ENCODE peak calls at places on chromosomes 3 and 15, in nine cellular contexts. One of them, this sample, is unnamed.

GRCh38 chr3:49723301-49723630 is 485 bp downstream of the GMPPB start:
- DNase-seq in fibroblast of mammary gland: peak
- DNase-seq in Caco-2: peak
- DNase-seq in OCI-LY7: peak
- DNase-seq in fibroblast of pulmonary artery: peak
- DNase-seq in natural killer cell: no peak
- DNase-seq in Calu3: peak
- DNase-seq in ovary: peak
- DNase-seq in mucosa of descending colon: peak
- DNase-seq in this sample: no peak

GRCh38 chr3:38453075-38453913 is at the start of gene ACVR2B:
- DNase-seq in fibroblast of mammary gland: peak
- DNase-seq in Caco-2: peak
- DNase-seq in OCI-LY7: peak
- DNase-seq in fibroblast of pulmonary artery: peak
- DNase-seq in natural killer cell: peak
- DNase-seq in Calu3: peak
- DNase-seq in ovary: peak
- DNase-seq in mucosa of descending colon: peak
- DNase-seq in this sample: peak

GRCh38 chr3:159850481-159850880 is 138.2 kb upstream of the IL12A start:
- DNase-seq in fibroblast of mammary gland: no peak
- DNase-seq in Caco-2: no peak
- DNase-seq in OCI-LY7: no peak
- DNase-seq in fibroblast of pulmonary artery: no peak
- DNase-seq in natural killer cell: no peak
- DNase-seq in Calu3: no peak
- DNase-seq in ovary: no peak
- DNase-seq in mucosa of descending colon: no peak
- DNase-seq in this sample: no peak

GRCh38 chr3:53493618-53493996 is 804 bp upstream of the CACNA1D start:
- DNase-seq in fibroblast of mammary gland: no peak
- DNase-seq in Caco-2: no peak
- DNase-seq in OCI-LY7: no peak
- DNase-seq in fibroblast of pulmonary artery: no peak
- DNase-seq in natural killer cell: no peak
- DNase-seq in Calu3: no peak
- DNase-seq in ovary: no peak
- DNase-seq in mucosa of descending colon: no peak
- DNase-seq in this sample: no peak

GRCh38 chr15:96746621-96747155 is 416.2 kb downstream of the NR2F2 start:
- DNase-seq in fibroblast of mammary gland: no peak
- DNase-seq in Caco-2: no peak
- DNase-seq in OCI-LY7: no peak
- DNase-seq in fibroblast of pulmonary artery: no peak
- DNase-seq in natural killer cell: no peak
- DNase-seq in Calu3: no peak
- DNase-seq in ovary: no peak
- DNase-seq in mucosa of descending colon: no peak
- DNase-seq in this sample: no peak

GRCh38 chr3:41301548-41301947 is 102.2 kb downstream of the CTNNB1 start:
- DNase-seq in fibroblast of mammary gland: peak
- DNase-seq in Caco-2: no peak
- DNase-seq in OCI-LY7: no peak
- DNase-seq in fibroblast of pulmonary artery: peak
- DNase-seq in natural killer cell: no peak
- DNase-seq in Calu3: no peak
- DNase-seq in ovary: no peak
- DNase-seq in mucosa of descending colon: no peak
- DNase-seq in this sample: no peak

GRCh38 chr15:88571153-88572029 is 24.9 kb upstream of the DET1 start:
- DNase-seq in fibroblast of mammary gland: no peak
- DNase-seq in Caco-2: peak
- DNase-seq in OCI-LY7: no peak
- DNase-seq in fibroblast of pulmonary artery: no peak
- DNase-seq in natural killer cell: no peak
- DNase-seq in Calu3: no peak
- DNase-seq in ovary: no peak
- DNase-seq in mucosa of descending colon: no peak
- DNase-seq in this sample: no peak

GRCh38 chr3:52895416-52895815 is 1.9 kb downstream of the STIMATE start:
- DNase-seq in fibroblast of mammary gland: no peak
- DNase-seq in Caco-2: no peak
- DNase-seq in OCI-LY7: no peak
- DNase-seq in fibroblast of pulmonary artery: no peak
- DNase-seq in natural killer cell: no peak
- DNase-seq in Calu3: no peak
- DNase-seq in ovary: no peak
- DNase-seq in mucosa of descending colon: no peak
- DNase-seq in this sample: no peak

GRCh38 chr3:139679218-139679617 is 1.4 kb upstream of the NMNAT3 start:
- DNase-seq in fibroblast of mammary gland: no peak
- DNase-seq in Caco-2: no peak
- DNase-seq in OCI-LY7: no peak
- DNase-seq in fibroblast of pulmonary artery: no peak
- DNase-seq in natural killer cell: no peak
- DNase-seq in Calu3: no peak
- DNase-seq in ovary: no peak
- DNase-seq in mucosa of descending colon: no peak
- DNase-seq in this sample: no peak

GRCh38 chr3:66302288-66302687 is 81.5 kb downstream of the SLC25A26 start:
- DNase-seq in fibroblast of mammary gland: peak
- DNase-seq in Caco-2: no peak
- DNase-seq in OCI-LY7: peak
- DNase-seq in fibroblast of pulmonary artery: no peak
- DNase-seq in natural killer cell: no peak
- DNase-seq in Calu3: no peak
- DNase-seq in ovary: no peak
- DNase-seq in mucosa of descending colon: no peak
- DNase-seq in this sample: no peak

GRCh38 chr3:73120710-73121109 is 59.3 kb downstream of the EBLN2 start:
- DNase-seq in fibroblast of mammary gland: no peak
- DNase-seq in Caco-2: no peak
- DNase-seq in OCI-LY7: no peak
- DNase-seq in fibroblast of pulmonary artery: no peak
- DNase-seq in natural killer cell: no peak
- DNase-seq in Calu3: no peak
- DNase-seq in ovary: no peak
- DNase-seq in mucosa of descending colon: no peak
- DNase-seq in this sample: no peak

GRCh38 chr3:138877246-138877645 is 42.5 kb upstream of the PIK3CB start:
- DNase-seq in fibroblast of mammary gland: no peak
- DNase-seq in Caco-2: no peak
- DNase-seq in OCI-LY7: no peak
- DNase-seq in fibroblast of pulmonary artery: no peak
- DNase-seq in natural killer cell: no peak
- DNase-seq in Calu3: no peak
- DNase-seq in ovary: no peak
- DNase-seq in mucosa of descending colon: no peak
- DNase-seq in this sample: no peak

GRCh38 chr3:53229606-53230005 is 26.2 kb downstream of the TKT start:
- DNase-seq in fibroblast of mammary gland: no peak
- DNase-seq in Caco-2: no peak
- DNase-seq in OCI-LY7: no peak
- DNase-seq in fibroblast of pulmonary artery: no peak
- DNase-seq in natural killer cell: no peak
- DNase-seq in Calu3: no peak
- DNase-seq in ovary: no peak
- DNase-seq in mucosa of descending colon: no peak
- DNase-seq in this sample: no peak

GRCh38 chr3:103918336-103918735 is 1448.4 kb upstream of the ALCAM start:
- DNase-seq in fibroblast of mammary gland: no peak
- DNase-seq in Caco-2: no peak
- DNase-seq in OCI-LY7: no peak
- DNase-seq in fibroblast of pulmonary artery: no peak
- DNase-seq in natural killer cell: no peak
- DNase-seq in Calu3: no peak
- DNase-seq in ovary: no peak
- DNase-seq in mucosa of descending colon: no peak
- DNase-seq in this sample: no peak

GRCh38 chr3:4983739-4984510 is 4.7 kb downstream of the BHLHE40 start:
- DNase-seq in fibroblast of mammary gland: peak
- DNase-seq in Caco-2: no peak
- DNase-seq in OCI-LY7: peak
- DNase-seq in fibroblast of pulmonary artery: peak
- DNase-seq in natural killer cell: peak
- DNase-seq in Calu3: peak
- DNase-seq in ovary: peak
- DNase-seq in mucosa of descending colon: peak
- DNase-seq in this sample: peak

GRCh38 chr3:149462653-149463052 is 11.8 kb upstream of the TM4SF4 start:
- DNase-seq in fibroblast of mammary gland: peak
- DNase-seq in Caco-2: no peak
- DNase-seq in OCI-LY7: no peak
- DNase-seq in fibroblast of pulmonary artery: no peak
- DNase-seq in natural killer cell: no peak
- DNase-seq in Calu3: no peak
- DNase-seq in ovary: no peak
- DNase-seq in mucosa of descending colon: no peak
- DNase-seq in this sample: no peak

GRCh38 chr15:17026633-17027032 is 3515.0 kb downstream of the GOLGA6L6 start:
- DNase-seq in fibroblast of mammary gland: no peak
- DNase-seq in Caco-2: no peak
- DNase-seq in OCI-LY7: no peak
- DNase-seq in fibroblast of pulmonary artery: no peak
- DNase-seq in natural killer cell: no peak
- DNase-seq in Calu3: no peak
- DNase-seq in ovary: no peak
- DNase-seq in mucosa of descending colon: no peak
- DNase-seq in this sample: no peak

GRCh38 chr15:29344474-29344873 is 74.9 kb upstream of the NSMCE3 start:
- DNase-seq in fibroblast of mammary gland: no peak
- DNase-seq in Caco-2: no peak
- DNase-seq in OCI-LY7: no peak
- DNase-seq in fibroblast of pulmonary artery: no peak
- DNase-seq in natural killer cell: no peak
- DNase-seq in Calu3: no peak
- DNase-seq in ovary: no peak
- DNase-seq in mucosa of descending colon: no peak
- DNase-seq in this sample: no peak
- TF ChIP-seq CTCF in fibroblast of mammary gland: no peak
- TF ChIP-seq CTCF in Caco-2: no peak
- TF ChIP-seq CTCF in OCI-LY7: no peak
- TF ChIP-seq CTCF in fibroblast of pulmonary artery: no peak
- TF ChIP-seq CTCF in natural killer cell: no peak
- TF ChIP-seq CTCF in Calu3: no peak
- TF ChIP-seq CTCF in ovary: no peak
- TF ChIP-seq CTCF in mucosa of descending colon: no peak
- TF ChIP-seq CTCF in this sample: no peak

GRCh38 chr15:69225355-69226027 is 65.1 kb downstream of the GLCE start:
- DNase-seq in fibroblast of mammary gland: peak
- DNase-seq in Caco-2: no peak
- DNase-seq in OCI-LY7: peak
- DNase-seq in fibroblast of pulmonary artery: peak
- DNase-seq in natural killer cell: no peak
- DNase-seq in Calu3: no peak
- DNase-seq in ovary: no peak
- DNase-seq in mucosa of descending colon: no peak
- DNase-seq in this sample: peak
- TF ChIP-seq CTCF in fibroblast of mammary gland: peak
- TF ChIP-seq CTCF in Caco-2: peak
- TF ChIP-seq CTCF in OCI-LY7: peak
- TF ChIP-seq CTCF in fibroblast of pulmonary artery: peak
- TF ChIP-seq CTCF in natural killer cell: no peak
- TF ChIP-seq CTCF in Calu3: peak
- TF ChIP-seq CTCF in ovary: no peak
- TF ChIP-seq CTCF in mucosa of descending colon: no peak
- TF ChIP-seq CTCF in this sample: peak

GRCh38 chr3:146155022-146155421 is 6.0 kb downstream of the PLOD2 start:
- DNase-seq in fibroblast of mammary gland: no peak
- DNase-seq in Caco-2: no peak
- DNase-seq in OCI-LY7: no peak
- DNase-seq in fibroblast of pulmonary artery: no peak
- DNase-seq in natural killer cell: no peak
- DNase-seq in Calu3: no peak
- DNase-seq in ovary: no peak
- DNase-seq in mucosa of descending colon: no peak
- DNase-seq in this sample: no peak
- TF ChIP-seq CTCF in fibroblast of mammary gland: no peak
- TF ChIP-seq CTCF in Caco-2: no peak
- TF ChIP-seq CTCF in OCI-LY7: no peak
- TF ChIP-seq CTCF in fibroblast of pulmonary artery: no peak
- TF ChIP-seq CTCF in natural killer cell: no peak
- TF ChIP-seq CTCF in Calu3: no peak
- TF ChIP-seq CTCF in ovary: no peak
- TF ChIP-seq CTCF in mucosa of descending colon: no peak
- TF ChIP-seq CTCF in this sample: no peak

DNA sequence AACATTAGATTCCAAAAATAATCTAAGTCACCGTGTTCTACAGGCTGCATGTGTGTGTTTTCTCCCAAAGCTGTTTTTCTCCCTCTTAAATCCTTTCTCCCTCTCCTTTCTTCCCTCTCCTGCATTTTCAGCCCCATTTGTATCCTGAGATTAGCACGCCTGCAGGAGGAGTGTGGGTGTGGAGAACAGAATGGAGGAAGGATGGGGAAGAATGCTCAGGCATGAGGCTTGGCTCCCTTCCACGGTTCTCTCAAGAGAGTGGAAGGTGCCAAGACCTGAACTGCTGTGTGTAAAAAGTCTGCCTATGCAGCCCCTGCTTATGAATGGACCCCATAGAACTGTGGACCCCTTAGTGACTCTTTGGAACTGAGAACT is 285.6 kb upstream of the ROPN1 start:
- DNase-seq in fibroblast of mammary gland: peak
- DNase-seq in Caco-2: no peak
- DNase-seq in OCI-LY7: no peak
- DNase-seq in fibroblast of pulmonary artery: peak
- DNase-seq in natural killer cell: no peak
- DNase-seq in Calu3: no peak
- DNase-seq in ovary: peak
- DNase-seq in mucosa of descending colon: no peak
- DNase-seq in this sample: no peak
- TF ChIP-seq CTCF in fibroblast of mammary gland: no peak
- TF ChIP-seq CTCF in Caco-2: no peak
- TF ChIP-seq CTCF in OCI-LY7: no peak
- TF ChIP-seq CTCF in fibroblast of pulmonary artery: peak
- TF ChIP-seq CTCF in natural killer cell: no peak
- TF ChIP-seq CTCF in Calu3: no peak
- TF ChIP-seq CTCF in ovary: no peak
- TF ChIP-seq CTCF in mucosa of descending colon: no peak
- TF ChIP-seq CTCF in this sample: no peak